ENCODE peak calls at places on chromosomes 12 and 14, in four cellular contexts. P is stomach, L is suprapubic skin, X is endothelial cell of umbilical vein. U is an unnamed sample.

GRCh38 chr14:24982472-24983155 is 67.3 kb downstream of the STXBP6 start:
- DNase-seq in P (no peak), L (no peak), X (peak; percentile 80), U (no peak)

GRCh38 chr14:90440592-90440991 is 43.8 kb downstream of the CALM1 start:
- DNase-seq in P (no peak), L (no peak), X (no peak), U (no peak)

GRCh38 chr14:100902792-100903191 is 730 bp downstream of the RTL1 start:
- DNase-seq in P (no peak), L (no peak), X (no peak), U (no peak)

GRCh38 chr14:31090872-31091764 is 64.9 kb upstream of the STRN3 start:
- DNase-seq in P (no peak), L (no peak), X (peak; percentile 66), U (no peak)

GRCh38 chr12:75011120-75011519 is 198.5 kb downstream of the KCNC2 start:
- DNase-seq in P (no peak), L (no peak), X (no peak), U (no peak)

GRCh38 chr14:39739796-39740195 is 307.6 kb upstream of the FBXO33 start:
- DNase-seq in P (no peak), L (no peak), X (no peak), U (no peak)

GRCh38 chr14:74618078-74618952 is 6.3 kb upstream of the LTBP2 start:
- DNase-seq in P (peak; percentile 48), L (no peak), X (peak; percentile 83), U (peak; percentile 49)

GRCh38 chr12:107475900-107476299 is 209.7 kb upstream of the PWP1 start:
- DNase-seq in P (no peak), L (no peak), X (no peak), U (no peak)

GRCh38 chr12:29625359-29625953 is 128.0 kb upstream of the OVCH1 start:
- DNase-seq in P (no peak), L (no peak), X (no peak), U (no peak)

GRCh38 chr12:6280053-6280469 is 30.4 kb upstream of the PLEKHG6 start:
- DNase-seq in P (peak; percentile 67), L (peak; percentile 71), X (peak; percentile 81), U (no peak)
- TF ChIP-seq POLR2A in P (no peak), L (no peak), X (peak; percentile 42), U (no peak)

DNA sequence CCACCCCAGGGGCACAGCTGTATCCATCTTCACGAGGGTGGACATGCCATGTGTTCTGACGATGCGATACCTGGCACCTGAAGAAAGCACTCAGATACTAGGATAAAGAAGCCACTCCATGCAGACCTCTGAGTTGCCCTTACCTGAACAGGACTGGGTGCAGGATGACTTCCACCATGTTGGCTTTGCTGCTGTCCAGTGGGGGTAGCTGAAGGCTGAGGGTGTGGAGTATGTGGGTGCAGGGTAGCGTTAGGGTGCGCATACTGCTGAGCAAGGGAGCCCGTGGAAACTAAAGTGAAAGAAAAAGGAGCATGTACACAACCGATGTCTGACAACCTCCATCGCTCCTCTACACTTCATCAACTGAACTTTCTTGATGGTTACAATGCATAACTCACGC is 51.3 kb downstream of the SH2B3 start:
- DNase-seq in P (no peak), L (peak; percentile 20), X (no peak), U (no peak)
- H3K4me3 ChIP-seq in P (no peak overlapping the region), L (no peak overlapping the region), X (no peak overlapping the region), U (no peak overlapping the region)

GRCh38 chr14:105485720-105486332 is 860 bp upstream of the CRIP1 start:
- DNase-seq in P (no peak), L (no peak), X (peak; percentile 33), U (no peak)
- H3K27ac ChIP-seq in P (peak overlapping the region; percentile 82), L (peak overlapping the region; percentile 90), X (no peak overlapping the region), U (peak overlapping the region; percentile 93)

GRCh38 chr12:68808388-68809189 is 612 bp downstream of the MDM2 start:
- DNase-seq in P (peak; percentile 79), L (peak; percentile 87), X (peak; percentile 92), U (peak; percentile 11)
- TF ChIP-seq POLR2A in P (no peak), L (no peak), X (peak; percentile 100), U (peak; percentile 68)

GRCh38 chr14:76924363-76925151 is 98.3 kb downstream of the LRRC74A start:
- DNase-seq in P (no peak), L (no peak), X (no peak), U (no peak)
- H3K4me3 ChIP-seq in P (no peak overlapping the region), L (no peak overlapping the region), X (no peak overlapping the region), U (no peak overlapping the region)

DNA sequence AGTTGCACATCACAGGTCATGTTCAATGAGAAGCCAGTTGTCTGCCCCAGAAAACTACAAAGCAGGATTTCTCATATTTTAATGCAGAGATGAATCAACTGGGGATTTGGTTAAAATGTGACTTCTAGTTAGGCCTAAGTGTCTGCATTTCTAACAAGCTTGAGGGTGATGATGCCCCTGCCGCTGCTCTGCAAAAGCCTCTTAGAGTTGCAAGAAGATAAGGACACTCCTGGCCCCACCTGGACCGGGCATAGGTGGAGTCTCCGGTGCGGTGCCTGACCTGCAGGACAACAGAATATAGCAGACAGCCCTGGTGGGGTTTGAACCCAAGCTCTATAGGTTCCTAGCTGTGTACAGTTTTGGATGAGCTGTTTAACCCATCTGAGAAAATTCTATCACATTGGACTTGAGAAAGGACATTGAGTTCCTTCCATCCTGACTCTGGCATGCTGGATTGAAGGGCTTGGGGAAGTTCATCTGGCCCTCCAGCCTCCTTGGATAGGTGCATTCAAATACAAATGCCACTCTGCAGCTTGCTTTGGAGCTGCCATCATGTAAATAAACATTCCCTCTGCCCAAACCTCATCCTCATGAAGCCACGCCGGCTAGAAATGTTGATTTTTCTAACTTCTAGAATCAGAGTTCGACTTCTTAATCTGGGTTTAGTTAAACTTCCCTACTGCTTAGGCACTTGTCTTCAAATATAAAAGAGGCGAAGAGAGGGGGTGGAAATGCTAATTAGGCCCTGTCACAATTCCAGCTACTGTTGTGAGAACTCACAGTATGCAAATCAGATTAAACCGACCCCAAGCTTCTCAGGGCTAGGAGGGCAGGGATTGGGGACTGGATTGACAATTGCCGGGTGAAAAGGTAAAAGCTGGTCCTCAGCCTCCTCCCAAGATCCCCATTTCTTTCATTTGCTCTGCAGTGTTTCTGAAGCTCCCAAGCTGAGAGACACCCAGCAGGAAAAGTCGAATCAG is 1225.6 kb downstream of the VRK1 start:
- DNase-seq in P (no peak), L (no peak), X (no peak), U (no peak)
- H3K27ac ChIP-seq in P (no peak overlapping the region), L (no peak overlapping the region), X (no peak overlapping the region), U (no peak overlapping the region)